ENCODE peak calls at places on chromosomes 3 and 15, in four cellular contexts. W is mesendoderm, I is IMR-90, Y is H1. F is an unnamed sample.

GRCh38 chr15:60399931-60400330 is 2.1 kb upstream of the ANXA2 start:
- DNase-seq in W (no peak), I (peak), Y (no peak), F (no peak)

GRCh38 chr3:175307642-175308041 is 448.5 kb downstream of the NAALADL2 start:
- DNase-seq in W (no peak), I (no peak), Y (no peak), F (no peak)

GRCh38 chr3:171115667-171116066 is 89.1 kb upstream of the SLC2A2 start:
- DNase-seq in W (no peak), I (no peak), Y (no peak), F (no peak)

GRCh38 chr15:57156210-57156887 is 220.0 kb upstream of the CGNL1 start:
- DNase-seq in W (no peak), I (no peak), Y (no peak), F (no peak)

GRCh38 chr15:39857132-39857531 is 62.9 kb downstream of the GPR176 start:
- DNase-seq in W (no peak), I (no peak), Y (no peak), F (no peak)

GRCh38 chr3:124832782-124833709 is 54.1 kb downstream of the ITGB5 start:
- DNase-seq in W (no peak), I (peak), Y (no peak), F (no peak)

GRCh38 chr3:60514085-60514649 is 737.1 kb downstream of the FHIT start:
- DNase-seq in W (no peak), I (no peak), Y (no peak), F (no peak)

GRCh38 chr3:14410501-14411165 is 8.2 kb downstream of the SLC6A6 start:
- DNase-seq in W (peak), I (peak), Y (no peak), F (no peak)

GRCh38 chr15:89367485-89368451 is 33.1 kb upstream of the POLG start:
- DNase-seq in W (peak), I (no peak), Y (peak), F (peak)

GRCh38 chr15:77081971-77082370 is 11.1 kb upstream of the TSPAN3 start:
- DNase-seq in W (no peak), I (peak), Y (no peak), F (no peak)

GRCh38 chr3:107414325-107414964 is 37.2 kb downstream of the CCDC54 start:
- DNase-seq in W (no peak), I (no peak), Y (no peak), F (no peak)

GRCh38 chr15:55060831-55061230 is 135.9 kb downstream of the RSL24D1 start:
- DNase-seq in W (no peak), I (no peak), Y (no peak), F (no peak)

GRCh38 chr15:72193781-72194396 is 3.7 kb downstream of the GRAMD2A start:
- DNase-seq in W (peak), I (no peak), Y (no peak), F (no peak)

GRCh38 chr3:151491525-151491924 is 30.7 kb upstream of the IGSF10 start:
- DNase-seq in W (no peak), I (no peak), Y (no peak), F (no peak)

GRCh38 chr3:58116161-58116955 is 94.4 kb downstream of the DNASE1L3 start:
- DNase-seq in W (no peak), I (no peak), Y (no peak), F (no peak)

GRCh38 chr3:197224034-197224444 is 74.4 kb downstream of the DLG1 start:
- DNase-seq in W (peak), I (peak), Y (no peak), F (no peak)

GRCh38 chr3:61562042-61562809 is 855 bp downstream of the PTPRG start:
- DNase-seq in W (no peak), I (peak), Y (no peak), F (no peak)
- H3K23ac ChIP-seq in W (peak), I (peak), Y (no peak), F (no peak)

GRCh38 chr15:44193651-44194396 is 1.2 kb downstream of the FRMD5 start:
- DNase-seq in W (peak), I (peak), Y (peak), F (peak)
- H3K56ac ChIP-seq in W (peak), I (peak), Y (no peak), F (no peak)

DNA sequence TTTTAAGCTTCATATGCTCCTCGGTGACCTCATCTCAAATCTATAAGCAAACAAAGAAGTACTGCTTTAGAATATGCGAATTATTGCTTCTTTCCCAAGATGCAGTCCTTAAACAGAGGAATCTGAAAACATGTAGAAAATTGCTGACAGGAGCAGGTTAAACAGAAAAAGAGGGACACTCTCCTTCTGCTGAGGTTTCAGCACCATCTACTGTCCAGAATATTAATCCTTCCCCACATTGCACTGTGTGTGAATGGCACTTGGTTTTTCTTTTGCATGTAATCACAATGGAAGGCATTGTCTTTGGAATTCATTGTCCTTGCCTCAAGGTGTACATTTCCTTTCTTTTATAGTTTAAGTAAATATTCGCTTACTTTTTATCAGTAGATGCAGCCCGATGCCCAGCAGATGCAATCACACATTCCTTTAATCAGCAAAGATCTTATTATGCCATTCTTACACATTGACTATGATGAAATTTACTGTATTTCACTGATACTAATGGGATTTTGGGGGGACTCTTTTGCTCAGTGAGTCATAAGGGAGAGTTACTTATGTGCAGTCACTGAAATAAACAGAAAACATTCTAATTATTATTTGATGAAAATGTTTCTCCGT is 94.6 kb downstream of the IL5RA start:
- DNase-seq in W (peak), I (peak), Y (no peak), F (no peak)
- H3K9ac ChIP-seq in W (no peak), I (no peak), Y (no peak), F (no peak)

GRCh38 chr3:159187706-159188105 is 385.9 kb downstream of the MFSD1 start:
- DNase-seq in W (no peak), I (no peak), Y (no peak), F (no peak)
- H3K23ac ChIP-seq in W (no peak), I (no peak), Y (no peak), F (no peak)

GRCh38 chr3:111709645-111710044 is 114.5 kb upstream of the ZBED2 start:
- DNase-seq in W (no peak), I (no peak), Y (no peak), F (no peak)
- H3K56ac ChIP-seq in W (no peak), I (no peak), Y (no peak), F (no peak)

GRCh38 chr3:179301645-179302044 is 21.2 kb upstream of the ZNF639 start:
- DNase-seq in W (no peak), I (no peak), Y (no peak), F (no peak)

GRCh38 chr3:179299999-179300613 is 22.7 kb upstream of the ZNF639 start:
- DNase-seq in W (no peak), I (no peak), Y (no peak), F (no peak)

GRCh38 chr3:179299316-179299715 is 23.5 kb upstream of the ZNF639 start:
- DNase-seq in W (no peak), I (no peak), Y (no peak), F (no peak)

GRCh38 chr3:179304605-179305004 is 18.2 kb upstream of the ZNF639 start:
- DNase-seq in W (no peak), I (no peak), Y (no peak), F (no peak)

GRCh38 chr3:179302111-179302510 is 20.7 kb upstream of the ZNF639 start:
- DNase-seq in W (no peak), I (no peak), Y (no peak), F (no peak)
- H3K9ac ChIP-seq in W (no peak), I (no peak), Y (no peak), F (no peak)

GRCh38 chr3:168604767-168605166 is 509.0 kb upstream of the GOLIM4 start:
- DNase-seq in W (no peak), I (peak), Y (no peak), F (no peak)

GRCh38 chr3:168608926-168609325 is 513.2 kb upstream of the GOLIM4 start:
- DNase-seq in W (no peak), I (no peak), Y (no peak), F (no peak)
- H3K23ac ChIP-seq in W (no peak), I (no peak), Y (no peak), F (no peak)

GRCh38 chr15:101368086-101368780 is 73.2 kb upstream of the SNRPA1 start:
- DNase-seq in W (no peak), I (no peak), Y (peak), F (no peak)
- H3K56ac ChIP-seq in W (no peak), I (no peak), Y (no peak), F (no peak)

GRCh38 chr3:169668957-169669681 is 5.6 kb upstream of the MECOM start:
- DNase-seq in W (peak), I (peak), Y (peak), F (peak)
- H3K9ac ChIP-seq in W (no peak), I (no peak), Y (no peak), F (no peak)

F was measured in H9.